ENCODE peak calls at places on chromosomes 2 and 18, in ten cellular contexts. G is vagina, O is spleen, M is transverse colon, Z is uterus, I is IMR-90, T is adrenal gland, R is heart left ventricle, D is breast epithelium, P is endothelial cell of umbilical vein. Y is an unnamed sample.

GRCh38 chr2:201130524-201131186 is 14.7 kb downstream of the CFLAR start:
- DNase-seq in G (no peak), I (peak), T (no peak), P (peak), O (no peak), D (no peak), Z (no peak), R (no peak), M (no peak), Y (no peak)

GRCh38 chr2:96143848-96144480 is 1.3 kb downstream of the DUSP2 start:
- DNase-seq in O (peak), R (peak), M (peak), Z (no peak), I (no peak), P (no peak), T (no peak), D (no peak), G (no peak), Y (no peak)

GRCh38 chr2:156099382-156099781 is 233.1 kb downstream of the NR4A2 start:
- DNase-seq in G (no peak), O (no peak), D (no peak), T (no peak), P (no peak), M (no peak), I (no peak), Z (no peak), R (no peak), Y (no peak)

GRCh38 chr2:179898873-179899272 is 37.5 kb upstream of the ZNF385B start:
- DNase-seq in G (no peak), R (no peak), T (no peak), O (no peak), D (no peak), M (peak), P (peak), I (peak), Z (no peak), Y (no peak)

GRCh38 chr18:74367905-74368304 is 52.3 kb downstream of the C18orf63 start:
- DNase-seq in O (no peak), G (no peak), D (no peak), R (peak), M (no peak), Z (no peak), T (no peak), I (no peak), P (no peak), Y (no peak)

GRCh38 chr2:209525834-209526281 is 102.0 kb downstream of the MAP2 start:
- DNase-seq in I (peak), G (no peak), M (no peak), T (no peak), R (no peak), O (no peak), Z (no peak), P (peak), D (no peak), Y (no peak)

GRCh38 chr2:201696151-201696659 is 2.2 kb downstream of the MPP4 start:
- DNase-seq in P (peak), G (no peak), T (peak), D (no peak), Z (peak), I (peak), M (no peak), R (no peak), O (no peak), Y (no peak)

GRCh38 chr2:83055338-83056010 is 1403.6 kb downstream of the SUCLG1 start:
- DNase-seq in O (no peak), I (peak), M (no peak), P (peak), D (no peak), T (no peak), G (no peak), Z (no peak), R (no peak), Y (no peak)

GRCh38 chr18:74255022-74255658 is 36.6 kb downstream of the CYB5A start:
- DNase-seq in P (peak), M (peak), O (no peak), R (no peak), D (peak), I (peak), T (no peak), G (no peak), Z (no peak), Y (no peak)

GRCh38 chr18:11872479-11873136 is 21.4 kb downstream of the CHMP1B start:
- DNase-seq in Z (no peak), M (no peak), I (no peak), G (no peak), O (no peak), R (peak), D (no peak), P (peak), T (peak), Y (peak)

GRCh38 chr2:10957396-10957795 is 45.7 kb downstream of the KCNF1 start:
- DNase-seq in Z (no peak), R (no peak), G (no peak), O (no peak), T (no peak), P (no peak), M (no peak), D (no peak), I (peak), Y (no peak)

GRCh38 chr18:48296581-48296980 is 112.6 kb downstream of the ZBTB7C start:
- DNase-seq in T (no peak), P (no peak), O (peak), M (no peak), I (no peak), D (no peak), R (no peak), G (no peak), Z (no peak), Y (no peak)

GRCh38 chr2:229174794-229175529 is 96.1 kb downstream of the PID1 start:
- DNase-seq in G (no peak), T (peak), P (no peak), M (no peak), D (no peak), O (no peak), R (peak), I (peak), Z (no peak), Y (no peak)

GRCh38 chr2:73700111-73700510 is 37.0 kb downstream of the TPRKB start:
- DNase-seq in M (peak), T (peak), D (no peak), G (peak), O (no peak), Z (no peak), P (peak), I (peak), R (no peak), Y (no peak)

GRCh38 chr2:239500915-239501630 is 100.3 kb upstream of the HDAC4 start:
- DNase-seq in P (no peak), D (no peak), G (no peak), M (no peak), Z (no peak), R (no peak), I (no peak), O (peak), T (peak), Y (no peak)

GRCh38 chr2:68837164-68837860 is 33.9 kb downstream of the BMP10 start:
- DNase-seq in Z (peak), I (peak), M (peak), P (peak), D (no peak), T (peak), O (peak), R (peak), G (no peak), Y (no peak)

GRCh38 chr2:15941483-15941853 is 1.1 kb downstream of the MYCN start:
- DNase-seq in R (no peak), Z (no peak), M (no peak), T (no peak), P (no peak), G (no peak), I (no peak), D (no peak), O (no peak), Y (no peak)
- H3K4me3 ChIP-seq in R (peak), Z (peak), M (no peak), T (peak), P (peak), G (peak), I (no peak), D (peak), O (peak), Y (no peak)

GRCh38 chr2:121182520-121182919 is 102.5 kb downstream of the TFCP2L1 start:
- DNase-seq in M (no peak), T (no peak), O (no peak), P (no peak), Z (no peak), I (no peak), G (no peak), R (no peak), D (no peak), Y (peak)
- TF ChIP-seq CTCF in M (no peak), T (no peak), O (no peak), P (no peak), Z (no peak), I (no peak), G (no peak), R (no peak), D (no peak), Y (no peak)

GRCh38 chr18:6729247-6730091 is at the start of gene ARHGAP28:
- DNase-seq in M (peak), Z (peak), R (peak), P (peak), D (peak), G (no peak), O (peak), T (peak), I (peak), Y (peak)
- TF ChIP-seq POLR2A in M (peak), Z (no peak), R (no peak), P (peak), D (no peak), G (no peak), O (peak), T (peak), I (peak), Y (no peak)

DNA sequence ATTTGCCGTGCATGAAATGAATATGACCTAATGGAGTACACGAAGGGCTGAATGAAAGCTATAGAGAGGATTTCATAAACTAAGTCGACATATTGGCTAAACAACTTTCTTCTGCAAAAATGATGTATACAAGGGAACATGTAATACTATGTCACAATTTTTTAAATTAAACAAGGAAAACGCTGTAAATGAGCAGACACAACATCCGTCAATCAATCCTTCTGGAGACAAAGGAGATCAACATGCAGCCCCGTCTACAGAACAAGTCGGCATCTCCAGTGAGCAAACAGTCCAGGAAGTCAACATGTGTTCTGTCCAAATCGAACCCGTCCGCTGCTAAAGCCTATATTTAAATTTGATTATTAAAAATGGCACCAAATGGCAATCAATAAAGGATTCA is 180.8 kb downstream of the TCF4 start:
- DNase-seq in M (no peak), O (no peak), I (no peak), R (no peak), T (no peak), P (no peak), G (no peak), D (no peak), Z (no peak), Y (no peak)
- H3K4me3 ChIP-seq in M (no peak), O (no peak), I (peak), R (no peak), T (no peak), P (no peak), G (no peak), D (no peak), Z (no peak), Y (no peak)

GRCh38 chr2:119293254-119293653 is 69.6 kb downstream of the STEAP3 start:
- DNase-seq in G (no peak), T (no peak), O (no peak), P (no peak), R (no peak), D (no peak), I (peak), Z (no peak), M (no peak), Y (no peak)

GRCh38 chr2:119293900-119294299 is 70.3 kb downstream of the STEAP3 start:
- DNase-seq in D (no peak), Z (no peak), R (no peak), T (no peak), G (no peak), O (no peak), P (no peak), I (no peak), M (no peak), Y (no peak)

GRCh38 chr2:119291588-119292167 is 68.0 kb downstream of the STEAP3 start:
- DNase-seq in R (no peak), P (no peak), D (no peak), O (no peak), G (no peak), T (no peak), M (no peak), I (no peak), Z (no peak), Y (peak)

GRCh38 chr2:119290859-119291587 is 67.4 kb downstream of the STEAP3 start:
- DNase-seq in I (peak), P (peak), D (peak), O (no peak), T (peak), R (peak), Z (peak), G (no peak), M (peak), Y (peak)

GRCh38 chr2:119292226-119292625 is 68.6 kb downstream of the STEAP3 start:
- DNase-seq in T (peak), Z (no peak), O (no peak), G (no peak), R (no peak), M (no peak), D (no peak), P (no peak), I (peak), Y (peak)
- TF ChIP-seq CTCF in T (peak), Z (no peak), O (no peak), G (no peak), R (no peak), M (no peak), D (no peak), P (no peak), I (peak), Y (no peak)

GRCh38 chr2:65390134-65390533 is 42.3 kb downstream of the SPRED2 start:
- DNase-seq in Z (peak), D (no peak), R (no peak), I (no peak), M (peak), T (no peak), P (no peak), G (no peak), O (peak), Y (no peak)
- TF ChIP-seq POLR2A in Z (no peak), D (no peak), R (no peak), I (no peak), M (no peak), T (no peak), P (no peak), G (no peak), O (no peak), Y (no peak)

GRCh38 chr2:230924470-230925341 is at the start of gene GPR55:
- DNase-seq in O (peak), I (no peak), R (no peak), T (no peak), D (peak), Z (no peak), G (no peak), P (no peak), M (peak), Y (no peak)
- H3K4me3 ChIP-seq in O (peak), I (no peak), R (no peak), T (no peak), D (no peak), Z (no peak), G (no peak), P (no peak), M (no peak), Y (no peak)

GRCh38 chr2:234611209-234611608 is 114.3 kb upstream of the ARL4C start:
- DNase-seq in Z (no peak), G (no peak), M (no peak), T (no peak), I (no peak), P (no peak), O (no peak), R (no peak), D (no peak), Y (no peak)
- TF ChIP-seq CTCF in Z (no peak), G (no peak), M (no peak), T (peak), I (peak), P (peak), O (peak), R (no peak), D (no peak), Y (no peak)